ENCODE peak calls at places on chromosome 15, in ten cellular contexts. One of them, this sample, is unnamed.

GRCh38 chr15:48283361-48284157 is 47.7 kb upstream of the DUT start:
- DNase-seq in thoracic aorta: no peak
- DNase-seq in CD8-positive, alpha-beta T cell: no peak
- DNase-seq in AG04450: no peak
- DNase-seq in dorsolateral prefrontal cortex: no peak
- DNase-seq in A549: no peak
- DNase-seq in mammary epithelial cell: no peak
- DNase-seq in hepatocyte: no peak
- DNase-seq in prostate gland: no peak
- DNase-seq in psoas muscle: no peak
- DNase-seq in this sample: no peak

GRCh38 chr15:47196057-47196456 is 521.2 kb upstream of the SEMA6D start:
- DNase-seq in thoracic aorta: peak
- DNase-seq in CD8-positive, alpha-beta T cell: no peak
- DNase-seq in AG04450: peak
- DNase-seq in dorsolateral prefrontal cortex: peak
- DNase-seq in A549: peak
- DNase-seq in mammary epithelial cell: peak
- DNase-seq in hepatocyte: peak
- DNase-seq in prostate gland: peak
- DNase-seq in psoas muscle: peak
- DNase-seq in this sample: peak

GRCh38 chr15:28116521-28117488 is 17.7 kb upstream of the OCA2 start:
- DNase-seq in thoracic aorta: no peak
- DNase-seq in CD8-positive, alpha-beta T cell: no peak
- DNase-seq in AG04450: no peak
- DNase-seq in dorsolateral prefrontal cortex: no peak
- DNase-seq in A549: no peak
- DNase-seq in mammary epithelial cell: no peak
- DNase-seq in hepatocyte: no peak
- DNase-seq in prostate gland: no peak
- DNase-seq in psoas muscle: no peak
- DNase-seq in this sample: no peak

GRCh38 chr15:75178171-75178937 is 23.3 kb upstream of the C15orf39 start:
- DNase-seq in thoracic aorta: no peak
- DNase-seq in CD8-positive, alpha-beta T cell: no peak
- DNase-seq in AG04450: no peak
- DNase-seq in dorsolateral prefrontal cortex: no peak
- DNase-seq in A549: no peak
- DNase-seq in mammary epithelial cell: no peak
- DNase-seq in hepatocyte: peak
- DNase-seq in prostate gland: peak
- DNase-seq in psoas muscle: peak
- DNase-seq in this sample: no peak

GRCh38 chr15:58535337-58535736 is 103.5 kb downstream of the LIPC start:
- DNase-seq in thoracic aorta: no peak
- DNase-seq in CD8-positive, alpha-beta T cell: no peak
- DNase-seq in AG04450: no peak
- DNase-seq in dorsolateral prefrontal cortex: no peak
- DNase-seq in A549: no peak
- DNase-seq in mammary epithelial cell: no peak
- DNase-seq in hepatocyte: peak
- DNase-seq in prostate gland: no peak
- DNase-seq in psoas muscle: no peak
- DNase-seq in this sample: no peak

GRCh38 chr15:26665950-26666921 is 106.6 kb downstream of the GABRB3 start:
- DNase-seq in thoracic aorta: no peak
- DNase-seq in CD8-positive, alpha-beta T cell: no peak
- DNase-seq in AG04450: no peak
- DNase-seq in dorsolateral prefrontal cortex: peak
- DNase-seq in A549: peak
- DNase-seq in mammary epithelial cell: no peak
- DNase-seq in hepatocyte: peak
- DNase-seq in prostate gland: no peak
- DNase-seq in psoas muscle: no peak
- DNase-seq in this sample: no peak

GRCh38 chr15:92845109-92845508 is 55.0 kb upstream of the CHD2 start:
- DNase-seq in thoracic aorta: no peak
- DNase-seq in CD8-positive, alpha-beta T cell: no peak
- DNase-seq in AG04450: no peak
- DNase-seq in dorsolateral prefrontal cortex: no peak
- DNase-seq in A549: peak
- DNase-seq in mammary epithelial cell: peak
- DNase-seq in hepatocyte: peak
- DNase-seq in prostate gland: peak
- DNase-seq in psoas muscle: no peak
- DNase-seq in this sample: peak

GRCh38 chr15:25803036-25803435 is 60.1 kb downstream of the ATP10A start:
- DNase-seq in thoracic aorta: no peak
- DNase-seq in CD8-positive, alpha-beta T cell: no peak
- DNase-seq in AG04450: no peak
- DNase-seq in dorsolateral prefrontal cortex: no peak
- DNase-seq in A549: no peak
- DNase-seq in mammary epithelial cell: no peak
- DNase-seq in hepatocyte: no peak
- DNase-seq in prostate gland: no peak
- DNase-seq in psoas muscle: no peak
- DNase-seq in this sample: no peak

GRCh38 chr15:90681480-90681879 is 35.7 kb upstream of the BLM start:
- DNase-seq in thoracic aorta: peak
- DNase-seq in CD8-positive, alpha-beta T cell: no peak
- DNase-seq in AG04450: peak
- DNase-seq in dorsolateral prefrontal cortex: no peak
- DNase-seq in A549: no peak
- DNase-seq in mammary epithelial cell: peak
- DNase-seq in hepatocyte: no peak
- DNase-seq in prostate gland: no peak
- DNase-seq in psoas muscle: no peak
- DNase-seq in this sample: no peak
- H3K27ac ChIP-seq in thoracic aorta: peak
- H3K27ac ChIP-seq in CD8-positive, alpha-beta T cell: no peak
- H3K27ac ChIP-seq in AG04450: peak
- H3K27ac ChIP-seq in dorsolateral prefrontal cortex: no peak
- H3K27ac ChIP-seq in A549: no peak
- H3K27ac ChIP-seq in mammary epithelial cell: no peak
- H3K27ac ChIP-seq in hepatocyte: no peak
- H3K27ac ChIP-seq in prostate gland: no peak
- H3K27ac ChIP-seq in psoas muscle: peak
- H3K27ac ChIP-seq in this sample: no peak

GRCh38 chr15:40775007-40775406 is 5.2 kb downstream of the C15orf62 start:
- DNase-seq in thoracic aorta: no peak
- DNase-seq in CD8-positive, alpha-beta T cell: no peak
- DNase-seq in AG04450: no peak
- DNase-seq in dorsolateral prefrontal cortex: no peak
- DNase-seq in A549: no peak
- DNase-seq in mammary epithelial cell: no peak
- DNase-seq in hepatocyte: no peak
- DNase-seq in prostate gland: no peak
- DNase-seq in psoas muscle: peak
- DNase-seq in this sample: no peak

GRCh38 chr15:40773902-40774301 is 4.1 kb downstream of the C15orf62 start:
- DNase-seq in thoracic aorta: no peak
- DNase-seq in CD8-positive, alpha-beta T cell: no peak
- DNase-seq in AG04450: no peak
- DNase-seq in dorsolateral prefrontal cortex: no peak
- DNase-seq in A549: no peak
- DNase-seq in mammary epithelial cell: no peak
- DNase-seq in hepatocyte: no peak
- DNase-seq in prostate gland: no peak
- DNase-seq in psoas muscle: no peak
- DNase-seq in this sample: no peak

GRCh38 chr15:40773496-40773895 is 3.7 kb downstream of the C15orf62 start:
- DNase-seq in thoracic aorta: no peak
- DNase-seq in CD8-positive, alpha-beta T cell: no peak
- DNase-seq in AG04450: no peak
- DNase-seq in dorsolateral prefrontal cortex: no peak
- DNase-seq in A549: no peak
- DNase-seq in mammary epithelial cell: no peak
- DNase-seq in hepatocyte: no peak
- DNase-seq in prostate gland: no peak
- DNase-seq in psoas muscle: no peak
- DNase-seq in this sample: no peak

GRCh38 chr15:40775740-40776536 is 6.2 kb downstream of the C15orf62 start:
- DNase-seq in thoracic aorta: no peak
- DNase-seq in CD8-positive, alpha-beta T cell: no peak
- DNase-seq in AG04450: no peak
- DNase-seq in dorsolateral prefrontal cortex: no peak
- DNase-seq in A549: no peak
- DNase-seq in mammary epithelial cell: no peak
- DNase-seq in hepatocyte: no peak
- DNase-seq in prostate gland: no peak
- DNase-seq in psoas muscle: peak
- DNase-seq in this sample: no peak

DNA sequence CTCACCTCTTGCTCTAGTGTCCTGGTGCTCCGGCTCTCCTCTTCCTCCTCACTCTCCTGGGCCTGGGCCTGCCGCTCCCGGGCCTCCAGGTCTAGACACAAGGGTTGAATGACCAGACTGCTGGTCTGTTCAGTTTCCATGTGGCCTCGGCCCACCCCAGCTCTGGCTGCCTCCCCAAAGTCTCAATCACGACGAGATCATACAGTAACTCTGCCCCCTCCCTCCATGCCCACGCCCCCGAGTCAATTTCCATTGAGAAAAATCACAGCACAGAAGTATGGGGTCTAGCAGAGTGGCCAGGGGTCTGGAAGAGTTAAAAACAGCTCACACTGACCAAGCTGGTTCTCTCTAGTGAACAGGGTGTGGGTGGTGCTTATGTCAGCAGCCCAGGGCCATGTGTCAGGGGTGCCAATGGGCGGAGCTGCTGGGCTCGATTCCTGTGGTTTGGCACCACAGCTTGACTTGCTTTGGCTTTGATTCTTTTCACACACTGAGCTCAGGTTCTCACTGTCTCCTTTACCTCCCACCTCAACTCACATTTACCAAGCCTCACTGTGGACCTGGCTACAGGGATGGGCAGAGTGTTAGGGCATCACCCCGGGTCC is 6.9 kb downstream of the C15orf62 start:
- DNase-seq in thoracic aorta: no peak
- DNase-seq in CD8-positive, alpha-beta T cell: no peak
- DNase-seq in AG04450: no peak
- DNase-seq in dorsolateral prefrontal cortex: no peak
- DNase-seq in A549: no peak
- DNase-seq in mammary epithelial cell: peak
- DNase-seq in hepatocyte: no peak
- DNase-seq in prostate gland: peak
- DNase-seq in psoas muscle: peak
- DNase-seq in this sample: peak
- TF ChIP-seq CTCF in thoracic aorta: no peak
- TF ChIP-seq CTCF in CD8-positive, alpha-beta T cell: no peak
- TF ChIP-seq CTCF in AG04450: no peak
- TF ChIP-seq CTCF in dorsolateral prefrontal cortex: no peak
- TF ChIP-seq CTCF in A549: no peak
- TF ChIP-seq CTCF in mammary epithelial cell: no peak
- TF ChIP-seq CTCF in hepatocyte: no peak
- TF ChIP-seq CTCF in prostate gland: no peak
- TF ChIP-seq CTCF in psoas muscle: no peak
- TF ChIP-seq CTCF in this sample: no peak

GRCh38 chr15:29997499-29997898 is 85.3 kb upstream of the GOLGA8J start:
- DNase-seq in thoracic aorta: no peak
- DNase-seq in CD8-positive, alpha-beta T cell: no peak
- DNase-seq in AG04450: no peak
- DNase-seq in dorsolateral prefrontal cortex: no peak
- DNase-seq in A549: no peak
- DNase-seq in mammary epithelial cell: no peak
- DNase-seq in hepatocyte: no peak
- DNase-seq in prostate gland: no peak
- DNase-seq in psoas muscle: no peak
- DNase-seq in this sample: no peak

GRCh38 chr15:29998017-29998416 is 84.7 kb upstream of the GOLGA8J start:
- DNase-seq in thoracic aorta: no peak
- DNase-seq in CD8-positive, alpha-beta T cell: no peak
- DNase-seq in AG04450: no peak
- DNase-seq in dorsolateral prefrontal cortex: no peak
- DNase-seq in A549: no peak
- DNase-seq in mammary epithelial cell: no peak
- DNase-seq in hepatocyte: no peak
- DNase-seq in prostate gland: no peak
- DNase-seq in psoas muscle: no peak
- DNase-seq in this sample: no peak

DNA sequence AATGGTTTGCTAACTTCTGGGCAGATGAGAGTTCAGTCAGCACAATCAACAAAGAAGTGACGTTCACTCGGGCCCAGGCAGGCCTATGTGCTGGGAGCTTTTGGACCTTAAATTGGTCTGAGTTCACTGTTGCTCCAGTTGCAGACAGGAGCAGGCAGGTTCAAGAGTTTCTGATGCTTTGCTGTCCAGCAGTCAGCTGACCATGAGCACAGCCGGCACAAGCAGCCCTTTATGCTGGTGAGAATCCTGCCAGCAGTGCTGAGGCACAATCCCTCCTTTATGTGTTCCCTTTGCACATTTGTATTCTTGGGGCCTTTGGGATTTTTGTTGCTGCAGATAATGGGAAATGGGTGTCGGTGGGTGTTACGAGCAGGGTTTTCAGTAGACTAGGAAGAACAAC is 81.2 kb upstream of the GOLGA8J start:
- DNase-seq in thoracic aorta: no peak
- DNase-seq in CD8-positive, alpha-beta T cell: no peak
- DNase-seq in AG04450: no peak
- DNase-seq in dorsolateral prefrontal cortex: peak
- DNase-seq in A549: no peak
- DNase-seq in mammary epithelial cell: peak
- DNase-seq in hepatocyte: no peak
- DNase-seq in prostate gland: no peak
- DNase-seq in psoas muscle: no peak
- DNase-seq in this sample: no peak
- H3K27ac ChIP-seq in thoracic aorta: no peak
- H3K27ac ChIP-seq in CD8-positive, alpha-beta T cell: no peak
- H3K27ac ChIP-seq in AG04450: no peak
- H3K27ac ChIP-seq in dorsolateral prefrontal cortex: peak
- H3K27ac ChIP-seq in A549: no peak
- H3K27ac ChIP-seq in mammary epithelial cell: no peak
- H3K27ac ChIP-seq in hepatocyte: no peak
- H3K27ac ChIP-seq in prostate gland: no peak
- H3K27ac ChIP-seq in psoas muscle: no peak
- H3K27ac ChIP-seq in this sample: no peak

GRCh38 chr15:64460206-64460736 is at the start of gene ZNF609:
- DNase-seq in thoracic aorta: peak
- DNase-seq in CD8-positive, alpha-beta T cell: peak
- DNase-seq in AG04450: peak
- DNase-seq in dorsolateral prefrontal cortex: peak
- DNase-seq in A549: peak
- DNase-seq in mammary epithelial cell: peak
- DNase-seq in hepatocyte: peak
- DNase-seq in prostate gland: peak
- DNase-seq in psoas muscle: peak
- DNase-seq in this sample: peak

GRCh38 chr15:64461577-64462162 is 1.3 kb downstream of the ZNF609 start:
- DNase-seq in thoracic aorta: no peak
- DNase-seq in CD8-positive, alpha-beta T cell: no peak
- DNase-seq in AG04450: no peak
- DNase-seq in dorsolateral prefrontal cortex: peak
- DNase-seq in A549: peak
- DNase-seq in mammary epithelial cell: no peak
- DNase-seq in hepatocyte: peak
- DNase-seq in prostate gland: peak
- DNase-seq in psoas muscle: no peak
- DNase-seq in this sample: no peak

GRCh38 chr15:64459382-64459781 is 996 bp upstream of the ZNF609 start:
- DNase-seq in thoracic aorta: no peak
- DNase-seq in CD8-positive, alpha-beta T cell: no peak
- DNase-seq in AG04450: no peak
- DNase-seq in dorsolateral prefrontal cortex: no peak
- DNase-seq in A549: no peak
- DNase-seq in mammary epithelial cell: no peak
- DNase-seq in hepatocyte: peak
- DNase-seq in prostate gland: no peak
- DNase-seq in psoas muscle: no peak
- DNase-seq in this sample: no peak

GRCh38 chr15:64462492-64462891 is 2.1 kb downstream of the ZNF609 start:
- DNase-seq in thoracic aorta: no peak
- DNase-seq in CD8-positive, alpha-beta T cell: no peak
- DNase-seq in AG04450: no peak
- DNase-seq in dorsolateral prefrontal cortex: no peak
- DNase-seq in A549: no peak
- DNase-seq in mammary epithelial cell: no peak
- DNase-seq in hepatocyte: no peak
- DNase-seq in prostate gland: no peak
- DNase-seq in psoas muscle: no peak
- DNase-seq in this sample: no peak

DNA sequence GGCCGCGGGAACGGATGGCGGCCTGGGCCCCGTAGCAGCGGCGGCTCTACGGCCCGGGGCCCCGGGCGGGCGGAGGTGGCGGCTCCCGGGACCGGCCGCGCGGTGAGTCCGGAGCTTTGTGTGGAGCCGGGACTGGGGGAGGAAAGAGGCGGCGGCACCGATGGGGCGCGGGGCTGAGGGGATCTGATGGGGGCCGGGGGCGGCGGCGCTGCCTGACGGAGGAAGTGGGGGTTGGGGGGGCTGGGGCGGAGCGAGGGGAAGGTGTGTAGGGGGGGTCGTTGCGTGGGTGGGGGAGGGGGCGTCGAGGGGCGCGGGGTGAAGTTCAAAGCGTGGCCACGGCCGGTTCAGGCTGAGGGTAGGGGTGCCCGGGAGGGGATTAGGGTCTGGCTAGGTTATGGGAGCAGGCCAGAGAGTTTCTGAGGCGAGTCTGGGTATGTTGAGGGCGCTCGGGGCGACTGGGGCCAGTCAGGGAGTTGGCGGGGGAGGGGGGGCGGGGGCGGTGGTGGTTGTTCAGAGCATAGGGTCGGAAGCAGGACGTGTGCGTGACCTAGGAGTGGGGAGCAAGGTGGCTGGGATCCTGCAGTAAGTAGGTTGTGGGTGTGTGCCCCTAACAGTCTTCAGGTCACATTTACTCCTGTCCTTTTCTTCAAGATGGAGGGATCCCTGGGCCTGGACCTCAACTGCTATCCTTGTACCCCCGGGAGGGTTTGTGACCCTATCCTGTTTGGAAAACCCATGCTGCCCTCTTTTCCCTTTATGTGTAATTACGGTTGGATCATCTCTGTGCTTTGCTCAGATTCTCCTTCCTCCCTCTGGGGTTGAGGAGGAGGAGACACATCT is 579 bp downstream of the ZNF609 start:
- DNase-seq in thoracic aorta: no peak
- DNase-seq in CD8-positive, alpha-beta T cell: no peak
- DNase-seq in AG04450: peak
- DNase-seq in dorsolateral prefrontal cortex: peak
- DNase-seq in A549: peak
- DNase-seq in mammary epithelial cell: peak
- DNase-seq in hepatocyte: peak
- DNase-seq in prostate gland: peak
- DNase-seq in psoas muscle: no peak
- DNase-seq in this sample: peak
- TF ChIP-seq CTCF in thoracic aorta: no peak
- TF ChIP-seq CTCF in CD8-positive, alpha-beta T cell: no peak
- TF ChIP-seq CTCF in AG04450: peak
- TF ChIP-seq CTCF in dorsolateral prefrontal cortex: no peak
- TF ChIP-seq CTCF in A549: no peak
- TF ChIP-seq CTCF in mammary epithelial cell: peak
- TF ChIP-seq CTCF in hepatocyte: no peak
- TF ChIP-seq CTCF in prostate gland: peak
- TF ChIP-seq CTCF in psoas muscle: no peak
- TF ChIP-seq CTCF in this sample: no peak

This sample was measured in RWPE1.